ENCODE peak calls at places on chromosomes 1 and 21, in eight cellular contexts. One of them, this sample, is unnamed.

GRCh38 chr1:40530735-40531380 is 579 bp upstream of the ZNF684 start:
- DNase-seq in fibroblast of lung: no peak
- DNase-seq in CD4-positive, CD25-positive, alpha-beta regulatory T cell: no peak
- DNase-seq in BJ: no peak
- DNase-seq in hepatocyte: no peak
- DNase-seq in GM23248: peak; percentile 49
- DNase-seq in AG04450: no peak
- DNase-seq in SJSA1: no peak
- DNase-seq in this sample: peak; percentile 43

GRCh38 chr1:227886993-227887696 is 60.6 kb downstream of the WNT9A start:
- DNase-seq in BJ: no peak
- DNase-seq in SJSA1: peak; percentile 91
- DNase-seq in fibroblast of lung: peak; percentile 66
- DNase-seq in GM23248: peak; percentile 62
- DNase-seq in hepatocyte: peak; percentile 89
- DNase-seq in CD4-positive, CD25-positive, alpha-beta regulatory T cell: peak; percentile 55
- DNase-seq in AG04450: peak; percentile 30
- DNase-seq in this sample: peak; percentile 89

GRCh38 chr1:4153571-4153970 is 253.5 kb upstream of the C1orf174 start:
- DNase-seq in GM23248: no peak
- DNase-seq in CD4-positive, CD25-positive, alpha-beta regulatory T cell: no peak
- DNase-seq in AG04450: no peak
- DNase-seq in BJ: no peak
- DNase-seq in SJSA1: no peak
- DNase-seq in fibroblast of lung: no peak
- DNase-seq in hepatocyte: no peak
- DNase-seq in this sample: peak; percentile 31

GRCh38 chr1:155897746-155898145 is 13.4 kb downstream of the RIT1 start:
- DNase-seq in GM23248: no peak
- DNase-seq in BJ: no peak
- DNase-seq in fibroblast of lung: no peak
- DNase-seq in CD4-positive, CD25-positive, alpha-beta regulatory T cell: no peak
- DNase-seq in SJSA1: no peak
- DNase-seq in AG04450: no peak
- DNase-seq in hepatocyte: no peak
- DNase-seq in this sample: no peak

GRCh38 chr1:37058424-37058988 is 24.2 kb upstream of the GRIK3 start:
- DNase-seq in hepatocyte: no peak
- DNase-seq in BJ: no peak
- DNase-seq in AG04450: no peak
- DNase-seq in GM23248: no peak
- DNase-seq in fibroblast of lung: no peak
- DNase-seq in SJSA1: no peak
- DNase-seq in CD4-positive, CD25-positive, alpha-beta regulatory T cell: no peak
- DNase-seq in this sample: no peak

GRCh38 chr1:232965124-232965911 is 14.9 kb downstream of the NTPCR start:
- DNase-seq in BJ: no peak
- DNase-seq in GM23248: no peak
- DNase-seq in CD4-positive, CD25-positive, alpha-beta regulatory T cell: no peak
- DNase-seq in SJSA1: no peak
- DNase-seq in AG04450: no peak
- DNase-seq in hepatocyte: no peak
- DNase-seq in fibroblast of lung: no peak
- DNase-seq in this sample: no peak

GRCh38 chr21:45973475-45974072 is 8.0 kb upstream of the COL6A1 start:
- DNase-seq in BJ: no peak
- DNase-seq in AG04450: no peak
- DNase-seq in hepatocyte: peak; percentile 91
- DNase-seq in GM23248: peak; percentile 90
- DNase-seq in fibroblast of lung: peak; percentile 88
- DNase-seq in SJSA1: peak; percentile 94
- DNase-seq in CD4-positive, CD25-positive, alpha-beta regulatory T cell: peak; percentile 74
- DNase-seq in this sample: peak; percentile 97

GRCh38 chr1:73537400-73537799 is 660.6 kb downstream of the LRRIQ3 start:
- DNase-seq in AG04450: no peak
- DNase-seq in CD4-positive, CD25-positive, alpha-beta regulatory T cell: no peak
- DNase-seq in BJ: no peak
- DNase-seq in fibroblast of lung: no peak
- DNase-seq in SJSA1: no peak
- DNase-seq in GM23248: no peak
- DNase-seq in hepatocyte: no peak
- DNase-seq in this sample: no peak

GRCh38 chr1:234398849-234399381 is 25.7 kb downstream of the COA6 start:
- DNase-seq in hepatocyte: no peak
- DNase-seq in AG04450: no peak
- DNase-seq in SJSA1: no peak
- DNase-seq in fibroblast of lung: peak; percentile 47
- DNase-seq in CD4-positive, CD25-positive, alpha-beta regulatory T cell: peak; percentile 57
- DNase-seq in BJ: no peak
- DNase-seq in GM23248: peak; percentile 79
- DNase-seq in this sample: no peak

GRCh38 chr1:64549464-64550239 is 79.7 kb downstream of the CACHD1 start:
- DNase-seq in fibroblast of lung: no peak
- DNase-seq in hepatocyte: no peak
- DNase-seq in GM23248: no peak
- DNase-seq in CD4-positive, CD25-positive, alpha-beta regulatory T cell: no peak
- DNase-seq in AG04450: no peak
- DNase-seq in SJSA1: no peak
- DNase-seq in BJ: no peak
- DNase-seq in this sample: no peak

GRCh38 chr1:26848499-26848898 is 14.4 kb upstream of the SFN start:
- DNase-seq in hepatocyte: no peak
- DNase-seq in BJ: no peak
- DNase-seq in fibroblast of lung: no peak
- DNase-seq in AG04450: no peak
- DNase-seq in GM23248: no peak
- DNase-seq in SJSA1: no peak
- DNase-seq in CD4-positive, CD25-positive, alpha-beta regulatory T cell: no peak
- DNase-seq in this sample: peak; percentile 26

GRCh38 chr21:27423906-27424595 is 457.2 kb upstream of the ADAMTS5 start:
- DNase-seq in GM23248: peak; percentile 47
- DNase-seq in fibroblast of lung: no peak
- DNase-seq in CD4-positive, CD25-positive, alpha-beta regulatory T cell: no peak
- DNase-seq in SJSA1: no peak
- DNase-seq in AG04450: peak; percentile 16
- DNase-seq in BJ: no peak
- DNase-seq in hepatocyte: peak; percentile 14
- DNase-seq in this sample: no peak

GRCh38 chr1:161987303-161987702 is 36.4 kb downstream of the OLFML2B start:
- DNase-seq in hepatocyte: no peak
- DNase-seq in SJSA1: peak; percentile 35
- DNase-seq in CD4-positive, CD25-positive, alpha-beta regulatory T cell: no peak
- DNase-seq in AG04450: no peak
- DNase-seq in GM23248: no peak
- DNase-seq in fibroblast of lung: no peak
- DNase-seq in BJ: no peak
- DNase-seq in this sample: no peak

GRCh38 chr1:1755852-1756251 is 22.4 kb downstream of the NADK start:
- DNase-seq in CD4-positive, CD25-positive, alpha-beta regulatory T cell: no peak
- DNase-seq in hepatocyte: no peak
- DNase-seq in AG04450: no peak
- DNase-seq in fibroblast of lung: no peak
- DNase-seq in BJ: no peak
- DNase-seq in GM23248: no peak
- DNase-seq in SJSA1: no peak
- DNase-seq in this sample: peak; percentile 69

GRCh38 chr1:80064524-80064923 is 1058.0 kb upstream of the ADGRL4 start:
- DNase-seq in AG04450: no peak
- DNase-seq in SJSA1: no peak
- DNase-seq in BJ: no peak
- DNase-seq in hepatocyte: no peak
- DNase-seq in fibroblast of lung: no peak
- DNase-seq in CD4-positive, CD25-positive, alpha-beta regulatory T cell: no peak
- DNase-seq in GM23248: peak; percentile 9
- DNase-seq in this sample: no peak

GRCh38 chr1:172719694-172720138 is 60.8 kb downstream of the FASLG start:
- DNase-seq in GM23248: peak; percentile 58
- DNase-seq in BJ: no peak
- DNase-seq in fibroblast of lung: peak; percentile 72
- DNase-seq in CD4-positive, CD25-positive, alpha-beta regulatory T cell: peak; percentile 64
- DNase-seq in SJSA1: peak; percentile 53
- DNase-seq in hepatocyte: peak; percentile 58
- DNase-seq in AG04450: no peak
- DNase-seq in this sample: no peak

GRCh38 chr1:32240140-32240951 is 6.7 kb upstream of the FAM167B start:
- DNase-seq in SJSA1: peak; percentile 77
- DNase-seq in fibroblast of lung: peak; percentile 48
- DNase-seq in hepatocyte: peak; percentile 77
- DNase-seq in BJ: no peak
- DNase-seq in CD4-positive, CD25-positive, alpha-beta regulatory T cell: peak; percentile 63
- DNase-seq in AG04450: no peak
- DNase-seq in GM23248: peak; percentile 78
- DNase-seq in this sample: peak; percentile 84

GRCh38 chr1:210293191-210293607 is 35.5 kb upstream of the HHAT start:
- DNase-seq in hepatocyte: peak; percentile 42
- DNase-seq in SJSA1: peak; percentile 23
- DNase-seq in BJ: peak; percentile 84
- DNase-seq in AG04450: peak; percentile 59
- DNase-seq in fibroblast of lung: peak; percentile 96
- DNase-seq in GM23248: peak; percentile 80
- DNase-seq in CD4-positive, CD25-positive, alpha-beta regulatory T cell: no peak
- DNase-seq in this sample: peak; percentile 90

GRCh38 chr1:232766224-232766890 is 38.9 kb upstream of the MAP10 start:
- DNase-seq in SJSA1: no peak
- DNase-seq in AG04450: no peak
- DNase-seq in CD4-positive, CD25-positive, alpha-beta regulatory T cell: no peak
- DNase-seq in BJ: no peak
- DNase-seq in fibroblast of lung: peak; percentile 20
- DNase-seq in GM23248: no peak
- DNase-seq in hepatocyte: no peak
- DNase-seq in this sample: no peak

DNA sequence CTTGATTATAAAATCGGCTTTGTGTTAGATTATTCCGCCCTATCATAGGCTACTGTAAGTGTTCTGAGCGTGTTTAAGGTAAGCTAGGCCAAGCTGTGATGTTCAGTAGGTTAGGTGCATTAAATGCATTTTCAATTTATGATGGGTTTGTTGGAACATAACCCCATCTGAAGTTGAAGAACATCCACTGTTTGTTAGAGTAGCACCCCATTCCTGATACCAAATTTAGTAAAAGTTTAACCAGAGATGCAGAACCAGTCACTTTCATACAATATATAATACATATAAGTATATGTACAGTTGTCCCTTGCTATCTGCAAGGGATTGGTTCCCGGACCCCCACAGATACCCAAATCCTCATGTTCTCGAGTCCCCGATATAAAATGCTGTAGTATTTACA is 16.1 kb downstream of the UBASH3A start:
- DNase-seq in fibroblast of lung: no peak
- DNase-seq in SJSA1: no peak
- DNase-seq in AG04450: no peak
- DNase-seq in hepatocyte: no peak
- DNase-seq in GM23248: no peak
- DNase-seq in CD4-positive, CD25-positive, alpha-beta regulatory T cell: no peak
- DNase-seq in BJ: no peak
- DNase-seq in this sample: no peak
- H3K27me3 ChIP-seq in fibroblast of lung: peaks cover 3% of the 10 kb centered on the region
- H3K27me3 ChIP-seq in SJSA1: no peaks in the 10 kb centered on the region
- H3K27me3 ChIP-seq in AG04450: peaks cover 3% of the 10 kb centered on the region
- H3K27me3 ChIP-seq in hepatocyte: no peaks in the 10 kb centered on the region
- H3K27me3 ChIP-seq in GM23248: peaks cover 3% of the 10 kb centered on the region
- H3K27me3 ChIP-seq in CD4-positive, CD25-positive, alpha-beta regulatory T cell: no peaks in the 10 kb centered on the region
- H3K27me3 ChIP-seq in BJ: no peaks in the 10 kb centered on the region
- H3K27me3 ChIP-seq in this sample: peaks cover 7% of the 10 kb centered on the region

GRCh38 chr1:11388617-11389016 is 90.3 kb upstream of the DISP3 start:
- DNase-seq in SJSA1: no peak
- DNase-seq in GM23248: no peak
- DNase-seq in hepatocyte: no peak
- DNase-seq in fibroblast of lung: no peak
- DNase-seq in CD4-positive, CD25-positive, alpha-beta regulatory T cell: no peak
- DNase-seq in BJ: no peak
- DNase-seq in AG04450: no peak
- DNase-seq in this sample: no peak

GRCh38 chr1:11380500-11380899 is 98.5 kb upstream of the DISP3 start:
- DNase-seq in GM23248: no peak
- DNase-seq in fibroblast of lung: no peak
- DNase-seq in SJSA1: no peak
- DNase-seq in AG04450: no peak
- DNase-seq in BJ: no peak
- DNase-seq in CD4-positive, CD25-positive, alpha-beta regulatory T cell: no peak
- DNase-seq in hepatocyte: no peak
- DNase-seq in this sample: peak; percentile 34

GRCh38 chr1:11387829-11388228 is 91.1 kb upstream of the DISP3 start:
- DNase-seq in SJSA1: no peak
- DNase-seq in hepatocyte: no peak
- DNase-seq in AG04450: no peak
- DNase-seq in GM23248: no peak
- DNase-seq in BJ: no peak
- DNase-seq in fibroblast of lung: no peak
- DNase-seq in CD4-positive, CD25-positive, alpha-beta regulatory T cell: no peak
- DNase-seq in this sample: no peak

GRCh38 chr1:11383553-11384169 is 95.3 kb upstream of the DISP3 start:
- DNase-seq in CD4-positive, CD25-positive, alpha-beta regulatory T cell: peak; percentile 35
- DNase-seq in AG04450: no peak
- DNase-seq in GM23248: no peak
- DNase-seq in SJSA1: no peak
- DNase-seq in fibroblast of lung: no peak
- DNase-seq in BJ: no peak
- DNase-seq in hepatocyte: no peak
- DNase-seq in this sample: no peak

DNA sequence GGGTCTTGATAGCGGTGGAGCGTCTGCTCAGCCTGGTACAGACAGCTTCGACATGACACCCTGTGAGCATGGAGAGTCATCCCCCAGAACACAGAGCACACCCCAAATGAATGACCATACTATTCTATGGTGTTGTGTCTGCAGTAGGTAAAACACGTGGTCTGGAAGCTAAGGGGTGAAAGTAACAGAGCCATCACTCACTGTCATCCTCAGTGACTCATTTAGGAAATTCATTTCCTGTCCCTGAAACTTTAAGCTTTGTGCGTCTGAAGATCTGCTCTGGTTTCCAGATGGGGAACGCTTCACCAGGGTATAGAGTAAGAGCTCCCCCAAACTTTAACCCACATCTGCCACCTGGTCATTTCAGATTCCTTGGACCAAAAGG is 94.8 kb upstream of the DISP3 start:
- DNase-seq in AG04450: no peak
- DNase-seq in SJSA1: no peak
- DNase-seq in hepatocyte: no peak
- DNase-seq in BJ: no peak
- DNase-seq in fibroblast of lung: no peak
- DNase-seq in CD4-positive, CD25-positive, alpha-beta regulatory T cell: peak; percentile 37
- DNase-seq in GM23248: no peak
- DNase-seq in this sample: no peak
- H3K27me3 ChIP-seq in AG04450: peaks cover 8% of the 10 kb centered on the region
- H3K27me3 ChIP-seq in SJSA1: peaks cover 14% of the 10 kb centered on the region
- H3K27me3 ChIP-seq in hepatocyte: peaks cover 11% of the 10 kb centered on the region
- H3K27me3 ChIP-seq in BJ: peaks cover 1% of the 10 kb centered on the region
- H3K27me3 ChIP-seq in fibroblast of lung: no peaks in the 10 kb centered on the region
- H3K27me3 ChIP-seq in CD4-positive, CD25-positive, alpha-beta regulatory T cell: no peaks in the 10 kb centered on the region
- H3K27me3 ChIP-seq in GM23248: no peaks in the 10 kb centered on the region
- H3K27me3 ChIP-seq in this sample: peaks cover 5% of the 10 kb centered on the region

GRCh38 chr1:22594396-22594795 is 31.1 kb downstream of the EPHA8 start:
- DNase-seq in CD4-positive, CD25-positive, alpha-beta regulatory T cell: no peak
- DNase-seq in AG04450: no peak
- DNase-seq in BJ: no peak
- DNase-seq in SJSA1: no peak
- DNase-seq in GM23248: no peak
- DNase-seq in hepatocyte: no peak
- DNase-seq in fibroblast of lung: no peak
- DNase-seq in this sample: no peak
- H3K27me3 ChIP-seq in CD4-positive, CD25-positive, alpha-beta regulatory T cell: no peaks in the 10 kb centered on the region
- H3K27me3 ChIP-seq in AG04450: peaks cover 34% of the 10 kb centered on the region
- H3K27me3 ChIP-seq in BJ: peaks cover 7% of the 10 kb centered on the region
- H3K27me3 ChIP-seq in SJSA1: peaks cover 76% of the 10 kb centered on the region
- H3K27me3 ChIP-seq in GM23248: peaks cover 23% of the 10 kb centered on the region
- H3K27me3 ChIP-seq in hepatocyte: peaks cover 15% of the 10 kb centered on the region
- H3K27me3 ChIP-seq in fibroblast of lung: peaks cover 14% of the 10 kb centered on the region
- H3K27me3 ChIP-seq in this sample: peaks cover 24% of the 10 kb centered on the region

GRCh38 chr21:36703626-36704280 is 4.8 kb downstream of the SIM2 start:
- DNase-seq in hepatocyte: no peak
- DNase-seq in BJ: no peak
- DNase-seq in AG04450: no peak
- DNase-seq in SJSA1: no peak
- DNase-seq in GM23248: no peak
- DNase-seq in fibroblast of lung: no peak
- DNase-seq in CD4-positive, CD25-positive, alpha-beta regulatory T cell: no peak
- DNase-seq in this sample: peak; percentile 51
- H3K27me3 ChIP-seq in hepatocyte: peaks cover 98% of the 10 kb centered on the region
- H3K27me3 ChIP-seq in BJ: peaks cover 84% of the 10 kb centered on the region
- H3K27me3 ChIP-seq in AG04450: peaks cover 90% of the 10 kb centered on the region
- H3K27me3 ChIP-seq in SJSA1: peaks cover 36% of the 10 kb centered on the region
- H3K27me3 ChIP-seq in GM23248: peaks cover 94% of the 10 kb centered on the region
- H3K27me3 ChIP-seq in fibroblast of lung: peaks cover 97% of the 10 kb centered on the region
- H3K27me3 ChIP-seq in CD4-positive, CD25-positive, alpha-beta regulatory T cell: peaks cover 24% of the 10 kb centered on the region
- H3K27me3 ChIP-seq in this sample: peaks cover 26% of the 10 kb centered on the region